ENCODE peak calls at places on chromosomes 11 and 22, in nine cellular contexts. Q is left colon; J is stimulated activated CD8-positive, alpha-beta memory T cell treated with anti-CD3 and anti-CD28 coated beads, Interleukin-4, amount 100 ng/mL, for 4 hours; A is fibroblast of mammary gland; I is head of caudate nucleus; P is EL; V is CD14-positive monocyte; W is hippocampal formation; S is posterior cingulate gyrus. O is an unnamed sample.

GRCh38 chr22:45420011-45420410 is 6.5 kb downstream of the RIBC2 start:
- DNase-seq in Q (no peak), J (no peak), A (no peak), I (no peak), P (no peak), V (no peak), W (no peak), S (no peak), O (no peak)

GRCh38 chr11:111354601-111354891 is 24.5 kb downstream of the POU2AF1 start:
- DNase-seq in Q (no peak), J (no peak), A (no peak), I (no peak), P (no peak), V (no peak), W (no peak), S (no peak), O (no peak)

GRCh38 chr11:62930157-62930556 is 9.0 kb upstream of the CHRM1 start:
- DNase-seq in Q (no peak), J (no peak), A (no peak), I (no peak), P (no peak), V (no peak), W (no peak), S (no peak), O (no peak)

GRCh38 chr11:100890779-100891178 is 203.7 kb downstream of the ARHGAP42 start:
- DNase-seq in Q (no peak), J (no peak), A (peak; percentile 98), I (no peak), P (peak; percentile 90), V (no peak), W (no peak), S (no peak), O (no peak)

GRCh38 chr11:32033067-32033466 is 57.8 kb upstream of the RCN1 start:
- DNase-seq in Q (no peak), J (no peak), A (no peak), I (no peak), P (no peak), V (no peak), W (no peak), S (no peak), O (no peak)

GRCh38 chr22:42343551-42344081 is 73.2 kb upstream of the TCF20 start:
- DNase-seq in Q (no peak), J (no peak), A (no peak), I (no peak), P (peak; percentile 40), V (no peak), W (peak; percentile 51), S (no peak), O (peak; percentile 65)

GRCh38 chr22:23098718-23099524 is 28.6 kb downstream of the GNAZ start:
- DNase-seq in Q (peak; percentile 49), J (no peak), A (no peak), I (peak; percentile 52), P (no peak), V (no peak), W (peak; percentile 62), S (peak; percentile 58), O (no peak)

GRCh38 chr11:119765628-119766027 is 36.6 kb upstream of the NECTIN1 start:
- DNase-seq in Q (no peak), J (no peak), A (no peak), I (no peak), P (no peak), V (no peak), W (no peak), S (no peak), O (no peak)

GRCh38 chr11:3674189-3674588 is 3.0 kb upstream of the CHRNA10 start:
- DNase-seq in Q (no peak), J (no peak), A (peak; percentile 58), I (no peak), P (peak; percentile 64), V (no peak), W (no peak), S (no peak), O (no peak)

GRCh38 chr11:67648796-67649613 is 1.5 kb downstream of the ACY3 start:
- DNase-seq in Q (peak; percentile 41), J (no peak), A (no peak), I (no peak), P (no peak), V (peak; percentile 56), W (no peak), S (no peak), O (no peak)

GRCh38 chr11:105111145-105111944 is 28.2 kb downstream of the CARD18 start:
- DNase-seq in Q (no peak), J (no peak), A (no peak), I (no peak), P (no peak), V (no peak), W (no peak), S (no peak), O (no peak)

GRCh38 chr11:121282886-121283502 is 9.6 kb upstream of the SC5D start:
- DNase-seq in Q (no peak), J (no peak), A (no peak), I (no peak), P (no peak), V (no peak), W (no peak), S (no peak), O (no peak)

GRCh38 chr11:77115956-77116355 is 12.1 kb upstream of the MYO7A start:
- DNase-seq in Q (no peak), J (no peak), A (no peak), I (no peak), P (no peak), V (no peak), W (no peak), S (peak; percentile 3), O (no peak)

GRCh38 chr11:94766656-94767291 is 1.4 kb upstream of the AMOTL1 start:
- DNase-seq in Q (no peak), J (no peak), A (no peak), I (no peak), P (no peak), V (no peak), W (no peak), S (no peak), O (no peak)

GRCh38 chr11:118619444-118620205 is 12.2 kb downstream of the PHLDB1 start:
- DNase-seq in Q (peak; percentile 34), J (no peak), A (peak; percentile 96), I (no peak), P (peak; percentile 96), V (no peak), W (peak; percentile 15), S (no peak), O (no peak)

GRCh38 chr11:59822989-59823566 is 12.5 kb upstream of the MRPL16 start:
- DNase-seq in Q (peak; percentile 33), J (no peak), A (peak; percentile 66), I (peak; percentile 14), P (peak; percentile 65), V (peak; percentile 46), W (no peak), S (no peak), O (peak; percentile 21)

GRCh38 chr11:122333476-122333875 is 217.5 kb upstream of the BLID start:
- DNase-seq in Q (no peak), J (no peak), A (no peak), I (no peak), P (no peak), V (no peak), W (no peak), S (no peak), O (no peak)

GRCh38 chr22:38953577-38954413 is 3.6 kb upstream of the APOBEC3A start:
- DNase-seq in Q (peak; percentile 64), J (peak; percentile 21), A (no peak), I (no peak), P (peak; percentile 28), V (peak; percentile 94), W (no peak), S (no peak), O (no peak)

GRCh38 chr11:129259950-129260349 is 67.8 kb upstream of the ARHGAP32 start:
- DNase-seq in Q (no peak), J (no peak), A (no peak), I (peak; percentile 53), P (no peak), V (no peak), W (peak; percentile 22), S (no peak), O (no peak)

GRCh38 chr22:32042924-32043323 is at the start of gene SLC5A1:
- DNase-seq in Q (peak; percentile 92), J (no peak), A (no peak), I (no peak), P (no peak), V (no peak), W (no peak), S (no peak), O (no peak)

GRCh38 chr11:110833033-110833484 is 120.8 kb upstream of the ARHGAP20 start:
- DNase-seq in Q (no peak), J (no peak), A (peak; percentile 88), I (no peak), P (peak; percentile 43), V (no peak), W (no peak), S (no peak), O (no peak)

GRCh38 chr11:82889133-82890001 is 10.9 kb downstream of the PRCP start:
- DNase-seq in Q (no peak), J (no peak), A (peak; percentile 32), I (no peak), P (no peak), V (peak; percentile 59), W (no peak), S (no peak), O (peak; percentile 14)

GRCh38 chr22:29003975-29004646 is 57.5 kb downstream of the C22orf31 start:
- DNase-seq in Q (no peak), J (no peak), A (no peak), I (no peak), P (no peak), V (no peak), W (no peak), S (no peak), O (peak; percentile 27)

GRCh38 chr11:62542750-62543567 is 3.6 kb downstream of the AHNAK start:
- DNase-seq in Q (peak; percentile 83), J (no peak), A (peak; percentile 86), I (peak; percentile 64), P (peak; percentile 91), V (peak; percentile 89), W (peak; percentile 56), S (peak; percentile 55), O (peak; percentile 90)

GRCh38 chr11:100709233-100709999 is 22.3 kb downstream of the ARHGAP42 start:
- DNase-seq in Q (no peak), J (no peak), A (peak; percentile 31), I (no peak), P (peak; percentile 16), V (no peak), W (no peak), S (no peak), O (no peak)

GRCh38 chr11:34825670-34826383 is 90.4 kb downstream of the APIP start:
- DNase-seq in Q (peak; percentile 89), J (no peak), A (no peak), I (no peak), P (no peak), V (no peak), W (peak; percentile 21), S (no peak), O (no peak)

GRCh38 chr11:118304227-118304808 is at the start of gene CD3E:
- DNase-seq in Q (no peak), J (no peak), A (no peak), I (no peak), P (no peak), V (no peak), W (no peak), S (no peak), O (no peak)

GRCh38 chr22:24599514-24599913 is 3.5 kb upstream of the GGT1 start:
- DNase-seq in Q (no peak), J (no peak), A (no peak), I (no peak), P (no peak), V (no peak), W (no peak), S (no peak), O (no peak)

GRCh38 chr11:64063741-64064140 is 28.0 kb downstream of the FLRT1 start:
- DNase-seq in Q (no peak), J (no peak), A (no peak), I (peak; percentile 45), P (no peak), V (no peak), W (no peak), S (no peak), O (no peak)

GRCh38 chr11:117589024-117589423 is 208.0 kb downstream of the DSCAML1 start:
- DNase-seq in Q (no peak), J (no peak), A (no peak), I (no peak), P (no peak), V (peak; percentile 19), W (no peak), S (no peak), O (no peak)

GRCh38 chr22:43042101-43042780 is 27.3 kb upstream of the PACSIN2 start:
- DNase-seq in Q (no peak), J (no peak), A (no peak), I (no peak), P (no peak), V (no peak), W (peak; percentile 5), S (no peak), O (no peak)

O was measured in nephron progenitor cell.